ENCODE peak calls at places on chromosomes 2 and 18, in nine cellular contexts. One of them, this sample, is unnamed.

GRCh38 chr2:158184556-158185343 is 83.1 kb downstream of the UPP2 start:
- DNase-seq in uterus: no peak
- DNase-seq in OCI-LY7: no peak
- DNase-seq in tibial nerve: no peak
- DNase-seq in thoracic aorta: no peak
- DNase-seq in transverse colon: no peak
- DNase-seq in breast epithelium: no peak
- DNase-seq in right atrium auricular region: no peak
- DNase-seq in H1: no peak
- DNase-seq in this sample: no peak

GRCh38 chr18:65235966-65236634 is 514.7 kb upstream of the CDH7 start:
- DNase-seq in uterus: no peak
- DNase-seq in OCI-LY7: no peak
- DNase-seq in tibial nerve: no peak
- DNase-seq in thoracic aorta: no peak
- DNase-seq in transverse colon: no peak
- DNase-seq in breast epithelium: no peak
- DNase-seq in right atrium auricular region: no peak
- DNase-seq in H1: no peak
- DNase-seq in this sample: no peak

GRCh38 chr2:172082105-172082943 is 3.0 kb upstream of the DLX1 start:
- DNase-seq in uterus: no peak
- DNase-seq in OCI-LY7: no peak
- DNase-seq in tibial nerve: no peak
- DNase-seq in thoracic aorta: no peak
- DNase-seq in transverse colon: no peak
- DNase-seq in breast epithelium: no peak
- DNase-seq in right atrium auricular region: no peak
- DNase-seq in H1: no peak
- DNase-seq in this sample: no peak

GRCh38 chr2:213934560-213934959 is 476.3 kb upstream of the VWC2L start:
- DNase-seq in uterus: no peak
- DNase-seq in OCI-LY7: peak
- DNase-seq in tibial nerve: no peak
- DNase-seq in thoracic aorta: no peak
- DNase-seq in transverse colon: no peak
- DNase-seq in breast epithelium: no peak
- DNase-seq in right atrium auricular region: no peak
- DNase-seq in H1: no peak
- DNase-seq in this sample: no peak

GRCh38 chr2:53740170-53740569 is 27.4 kb upstream of the CHAC2 start:
- DNase-seq in uterus: no peak
- DNase-seq in OCI-LY7: no peak
- DNase-seq in tibial nerve: no peak
- DNase-seq in thoracic aorta: no peak
- DNase-seq in transverse colon: no peak
- DNase-seq in breast epithelium: no peak
- DNase-seq in right atrium auricular region: no peak
- DNase-seq in H1: no peak
- DNase-seq in this sample: no peak

GRCh38 chr2:69517410-69517809 is 80.2 kb upstream of the NFU1 start:
- DNase-seq in uterus: no peak
- DNase-seq in OCI-LY7: no peak
- DNase-seq in tibial nerve: no peak
- DNase-seq in thoracic aorta: no peak
- DNase-seq in transverse colon: no peak
- DNase-seq in breast epithelium: no peak
- DNase-seq in right atrium auricular region: no peak
- DNase-seq in H1: no peak
- DNase-seq in this sample: no peak

GRCh38 chr2:11829947-11830707 is 83.7 kb downstream of the LPIN1 start:
- DNase-seq in uterus: peak
- DNase-seq in OCI-LY7: peak
- DNase-seq in tibial nerve: peak
- DNase-seq in thoracic aorta: peak
- DNase-seq in transverse colon: peak
- DNase-seq in breast epithelium: peak
- DNase-seq in right atrium auricular region: peak
- DNase-seq in H1: peak
- DNase-seq in this sample: peak

GRCh38 chr2:39741871-39742270 is 37.2 kb downstream of the THUMPD2 start:
- DNase-seq in uterus: no peak
- DNase-seq in OCI-LY7: no peak
- DNase-seq in tibial nerve: no peak
- DNase-seq in thoracic aorta: no peak
- DNase-seq in transverse colon: no peak
- DNase-seq in breast epithelium: no peak
- DNase-seq in right atrium auricular region: no peak
- DNase-seq in H1: no peak
- DNase-seq in this sample: no peak

GRCh38 chr2:119023534-119023933 is 81.5 kb downstream of the MARCO start:
- DNase-seq in uterus: no peak
- DNase-seq in OCI-LY7: no peak
- DNase-seq in tibial nerve: no peak
- DNase-seq in thoracic aorta: no peak
- DNase-seq in transverse colon: no peak
- DNase-seq in breast epithelium: no peak
- DNase-seq in right atrium auricular region: no peak
- DNase-seq in H1: no peak
- DNase-seq in this sample: no peak

GRCh38 chr2:60520917-60521539 is 32.4 kb downstream of the BCL11A start:
- DNase-seq in uterus: no peak
- DNase-seq in OCI-LY7: no peak
- DNase-seq in tibial nerve: no peak
- DNase-seq in thoracic aorta: no peak
- DNase-seq in transverse colon: no peak
- DNase-seq in breast epithelium: no peak
- DNase-seq in right atrium auricular region: no peak
- DNase-seq in H1: no peak
- DNase-seq in this sample: no peak

GRCh38 chr2:60522462-60522861 is 31.0 kb downstream of the BCL11A start:
- DNase-seq in uterus: no peak
- DNase-seq in OCI-LY7: no peak
- DNase-seq in tibial nerve: no peak
- DNase-seq in thoracic aorta: no peak
- DNase-seq in transverse colon: no peak
- DNase-seq in breast epithelium: no peak
- DNase-seq in right atrium auricular region: no peak
- DNase-seq in H1: no peak
- DNase-seq in this sample: no peak

GRCh38 chr2:60526623-60527022 is 26.8 kb downstream of the BCL11A start:
- DNase-seq in uterus: no peak
- DNase-seq in OCI-LY7: no peak
- DNase-seq in tibial nerve: no peak
- DNase-seq in thoracic aorta: no peak
- DNase-seq in transverse colon: no peak
- DNase-seq in breast epithelium: no peak
- DNase-seq in right atrium auricular region: no peak
- DNase-seq in H1: no peak
- DNase-seq in this sample: no peak

GRCh38 chr2:60525859-60526258 is 27.6 kb downstream of the BCL11A start:
- DNase-seq in uterus: no peak
- DNase-seq in OCI-LY7: no peak
- DNase-seq in tibial nerve: no peak
- DNase-seq in thoracic aorta: no peak
- DNase-seq in transverse colon: no peak
- DNase-seq in breast epithelium: no peak
- DNase-seq in right atrium auricular region: no peak
- DNase-seq in H1: no peak
- DNase-seq in this sample: no peak

GRCh38 chr2:60523987-60524386 is 29.5 kb downstream of the BCL11A start:
- DNase-seq in uterus: no peak
- DNase-seq in OCI-LY7: no peak
- DNase-seq in tibial nerve: no peak
- DNase-seq in thoracic aorta: no peak
- DNase-seq in transverse colon: no peak
- DNase-seq in breast epithelium: no peak
- DNase-seq in right atrium auricular region: no peak
- DNase-seq in H1: no peak
- DNase-seq in this sample: no peak
- TF ChIP-seq CTCF in uterus: no peak
- TF ChIP-seq CTCF in OCI-LY7: no peak
- TF ChIP-seq CTCF in tibial nerve: no peak
- TF ChIP-seq CTCF in thoracic aorta: no peak
- TF ChIP-seq CTCF in transverse colon: no peak
- TF ChIP-seq CTCF in breast epithelium: no peak
- TF ChIP-seq CTCF in right atrium auricular region: no peak
- TF ChIP-seq CTCF in H1: no peak
- TF ChIP-seq CTCF in this sample: no peak

GRCh38 chr2:33529771-33530481 is 53.5 kb downstream of the RASGRP3 start:
- DNase-seq in uterus: no peak
- DNase-seq in OCI-LY7: peak
- DNase-seq in tibial nerve: no peak
- DNase-seq in thoracic aorta: no peak
- DNase-seq in transverse colon: no peak
- DNase-seq in breast epithelium: no peak
- DNase-seq in right atrium auricular region: no peak
- DNase-seq in H1: no peak
- DNase-seq in this sample: no peak

GRCh38 chr2:33532966-33533365 is 56.5 kb downstream of the RASGRP3 start:
- DNase-seq in uterus: no peak
- DNase-seq in OCI-LY7: no peak
- DNase-seq in tibial nerve: no peak
- DNase-seq in thoracic aorta: no peak
- DNase-seq in transverse colon: no peak
- DNase-seq in breast epithelium: no peak
- DNase-seq in right atrium auricular region: no peak
- DNase-seq in H1: no peak
- DNase-seq in this sample: no peak

GRCh38 chr2:33530614-33531344 is 54.3 kb downstream of the RASGRP3 start:
- DNase-seq in uterus: no peak
- DNase-seq in OCI-LY7: peak
- DNase-seq in tibial nerve: no peak
- DNase-seq in thoracic aorta: no peak
- DNase-seq in transverse colon: no peak
- DNase-seq in breast epithelium: no peak
- DNase-seq in right atrium auricular region: no peak
- DNase-seq in H1: no peak
- DNase-seq in this sample: no peak

GRCh38 chr2:33532146-33532545 is 55.7 kb downstream of the RASGRP3 start:
- DNase-seq in uterus: no peak
- DNase-seq in OCI-LY7: no peak
- DNase-seq in tibial nerve: no peak
- DNase-seq in thoracic aorta: no peak
- DNase-seq in transverse colon: no peak
- DNase-seq in breast epithelium: no peak
- DNase-seq in right atrium auricular region: no peak
- DNase-seq in H1: no peak
- DNase-seq in this sample: no peak

GRCh38 chr2:33531345-33532059 is 55.1 kb downstream of the RASGRP3 start:
- DNase-seq in uterus: no peak
- DNase-seq in OCI-LY7: peak
- DNase-seq in tibial nerve: no peak
- DNase-seq in thoracic aorta: no peak
- DNase-seq in transverse colon: no peak
- DNase-seq in breast epithelium: no peak
- DNase-seq in right atrium auricular region: no peak
- DNase-seq in H1: no peak
- DNase-seq in this sample: no peak
- H3K4me3 ChIP-seq in uterus: no peak
- H3K4me3 ChIP-seq in OCI-LY7: peak
- H3K4me3 ChIP-seq in tibial nerve: no peak
- H3K4me3 ChIP-seq in thoracic aorta: no peak
- H3K4me3 ChIP-seq in transverse colon: no peak
- H3K4me3 ChIP-seq in breast epithelium: no peak
- H3K4me3 ChIP-seq in right atrium auricular region: no peak
- H3K4me3 ChIP-seq in H1: no peak
- H3K4me3 ChIP-seq in this sample: no peak

DNA sequence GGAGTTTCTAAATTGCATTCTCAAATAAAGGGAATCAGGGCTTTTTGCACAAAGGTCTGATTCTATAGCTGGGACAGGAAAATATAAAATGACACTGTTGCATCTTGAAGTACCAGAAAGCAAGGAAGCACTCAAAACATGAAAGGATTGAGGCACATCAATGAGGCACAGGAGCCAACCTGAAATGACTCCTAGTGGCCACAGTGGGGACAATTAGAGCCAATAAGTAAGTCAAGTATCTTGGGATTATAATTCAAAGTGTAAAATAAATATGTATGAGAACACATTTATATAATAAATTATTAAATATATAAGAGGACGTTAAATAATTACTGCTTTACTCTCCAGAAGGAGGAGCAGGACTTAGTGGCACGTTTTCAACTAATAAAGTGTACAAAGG is 1259.5 kb upstream of the CDH2 start:
- DNase-seq in uterus: no peak
- DNase-seq in OCI-LY7: no peak
- DNase-seq in tibial nerve: no peak
- DNase-seq in thoracic aorta: no peak
- DNase-seq in transverse colon: no peak
- DNase-seq in breast epithelium: no peak
- DNase-seq in right atrium auricular region: no peak
- DNase-seq in H1: no peak
- DNase-seq in this sample: no peak
- TF ChIP-seq CTCF in uterus: no peak
- TF ChIP-seq CTCF in OCI-LY7: peak
- TF ChIP-seq CTCF in tibial nerve: no peak
- TF ChIP-seq CTCF in thoracic aorta: no peak
- TF ChIP-seq CTCF in transverse colon: no peak
- TF ChIP-seq CTCF in breast epithelium: no peak
- TF ChIP-seq CTCF in right atrium auricular region: no peak
- TF ChIP-seq CTCF in H1: no peak
- TF ChIP-seq CTCF in this sample: no peak

GRCh38 chr2:168355110-168355509 is 101.0 kb upstream of the CERS6 start:
- DNase-seq in uterus: no peak
- DNase-seq in OCI-LY7: no peak
- DNase-seq in tibial nerve: no peak
- DNase-seq in thoracic aorta: no peak
- DNase-seq in transverse colon: no peak
- DNase-seq in breast epithelium: no peak
- DNase-seq in right atrium auricular region: no peak
- DNase-seq in H1: no peak
- DNase-seq in this sample: no peak
- H3K4me3 ChIP-seq in uterus: no peak
- H3K4me3 ChIP-seq in OCI-LY7: no peak
- H3K4me3 ChIP-seq in tibial nerve: no peak
- H3K4me3 ChIP-seq in thoracic aorta: no peak
- H3K4me3 ChIP-seq in transverse colon: no peak
- H3K4me3 ChIP-seq in breast epithelium: no peak
- H3K4me3 ChIP-seq in right atrium auricular region: no peak
- H3K4me3 ChIP-seq in H1: no peak
- H3K4me3 ChIP-seq in this sample: no peak

GRCh38 chr2:117470311-117471095 is 344.0 kb upstream of the DDX18 start:
- DNase-seq in uterus: no peak
- DNase-seq in OCI-LY7: peak
- DNase-seq in tibial nerve: no peak
- DNase-seq in thoracic aorta: no peak
- DNase-seq in transverse colon: peak
- DNase-seq in breast epithelium: no peak
- DNase-seq in right atrium auricular region: no peak
- DNase-seq in H1: peak
- DNase-seq in this sample: no peak
- TF ChIP-seq CTCF in uterus: peak
- TF ChIP-seq CTCF in OCI-LY7: peak
- TF ChIP-seq CTCF in tibial nerve: peak
- TF ChIP-seq CTCF in thoracic aorta: no peak
- TF ChIP-seq CTCF in transverse colon: peak
- TF ChIP-seq CTCF in breast epithelium: peak
- TF ChIP-seq CTCF in right atrium auricular region: no peak
- TF ChIP-seq CTCF in H1: peak
- TF ChIP-seq CTCF in this sample: no peak